ENCODE peak calls at places on chromosomes 12 and 14, in five cellular contexts. Z, O, E, F and U are unnamed samples.

GRCh38 chr12:75666980-75667359 is 155.6 kb upstream of the KRR1 start:
- DNase-seq in Z (no peak), O (peak), E (no peak), F (no peak), U (no peak)

GRCh38 chr14:104334812-104335161 is 196.4 kb downstream of the KIF26A start:
- DNase-seq in Z (no peak), O (no peak), E (no peak), F (peak), U (no peak)

GRCh38 chr12:113594967-113595366 is 123.3 kb upstream of the LHX5 start:
- DNase-seq in Z (no peak), O (no peak), E (no peak), F (no peak), U (no peak)

GRCh38 chr12:57154804-57155434 is 7.5 kb upstream of the LRP1-AS start:
- DNase-seq in Z (no peak), O (no peak), E (no peak), F (no peak), U (no peak)

GRCh38 chr12:71160585-71160984 is 2.8 kb upstream of the TSPAN8 start:
- DNase-seq in Z (no peak), O (no peak), E (no peak), F (no peak), U (no peak)

GRCh38 chr14:24441904-24442239 is 704 bp downstream of the SDR39U1 start:
- DNase-seq in Z (no peak), O (no peak), E (no peak), F (no peak), U (no peak)

GRCh38 chr14:71474291-71474690 is 457.9 kb upstream of the RGS6 start:
- DNase-seq in Z (no peak), O (no peak), E (no peak), F (no peak), U (no peak)

GRCh38 chr12:116687888-116688287 is 50.0 kb downstream of the SPRING1 start:
- DNase-seq in Z (no peak), O (peak), E (peak), F (no peak), U (no peak)

GRCh38 chr14:93010118-93010475 is 87.1 kb downstream of the CHGA start:
- DNase-seq in Z (no peak), O (no peak), E (no peak), F (no peak), U (no peak)

GRCh38 chr14:81162941-81163340 is 57.8 kb downstream of the GTF2A1 start:
- DNase-seq in Z (no peak), O (peak), E (no peak), F (no peak), U (no peak)

GRCh38 chr12:127115468-127116035 is 1151.4 kb upstream of the TMEM132C start:
- DNase-seq in Z (no peak), O (no peak), E (no peak), F (no peak), U (no peak)

GRCh38 chr12:132127041-132127440 is 17.1 kb downstream of the DDX51 start:
- DNase-seq in Z (no peak), O (no peak), E (no peak), F (no peak), U (no peak)

GRCh38 chr14:76761198-76761848 is at the start of gene VASH1:
- DNase-seq in Z (no peak), O (peak), E (peak), F (peak), U (peak)

GRCh38 chr14:69955855-69956567 is 76.8 kb downstream of the SMOC1 start:
- DNase-seq in Z (no peak), O (no peak), E (no peak), F (peak), U (no peak)

GRCh38 chr14:85516239-85517112 is 13.5 kb upstream of the FLRT2 start:
- DNase-seq in Z (no peak), O (no peak), E (no peak), F (no peak), U (no peak)

GRCh38 chr14:74891870-74892269 is 10.2 kb downstream of the DLST start:
- DNase-seq in Z (no peak), O (no peak), E (no peak), F (no peak), U (no peak)

GRCh38 chr12:57237653-57237951 is 8.1 kb downstream of the SHMT2 start:
- DNase-seq in Z (no peak), O (no peak), E (no peak), F (no peak), U (no peak)

GRCh38 chr14:81169711-81170103 is 51.1 kb downstream of the GTF2A1 start:
- DNase-seq in Z (no peak), O (no peak), E (no peak), F (peak), U (no peak)

GRCh38 chr14:105378873-105379685 is 19.3 kb upstream of the TEX22 start:
- DNase-seq in Z (no peak), O (no peak), E (no peak), F (no peak), U (no peak)

GRCh38 chr14:38618514-38618913 is 362.6 kb upstream of the CLEC14A start:
- DNase-seq in Z (no peak), O (no peak), E (no peak), F (no peak), U (no peak)

GRCh38 chr14:44820230-44820964 is 141.3 kb downstream of the KLHL28 start:
- DNase-seq in Z (no peak), O (no peak), E (no peak), F (no peak), U (no peak)

GRCh38 chr12:12439636-12440035 is 82.8 kb downstream of the BORCS5 start:
- DNase-seq in Z (no peak), O (no peak), E (no peak), F (no peak), U (no peak)

GRCh38 chr12:51886021-51886710 is 1.7 kb upstream of the ANKRD33 start:
- DNase-seq in Z (no peak), O (no peak), E (peak), F (no peak), U (no peak)

GRCh38 chr14:64387232-64387737 is 868 bp upstream of the MTHFD1 start:
- DNase-seq in Z (no peak), O (no peak), E (peak), F (no peak), U (no peak)

GRCh38 chr14:36553650-36554260 is 28.7 kb downstream of the NKX2-8 start:
- DNase-seq in Z (no peak), O (peak), E (peak), F (no peak), U (no peak)

GRCh38 chr12:93883436-93884154 is 206.4 kb downstream of the CRADD start:
- DNase-seq in Z (no peak), O (no peak), E (no peak), F (no peak), U (peak)

GRCh38 chr12:113071427-113072112 is 15.0 kb downstream of the DTX1 start:
- DNase-seq in Z (no peak), O (no peak), E (no peak), F (no peak), U (no peak)

GRCh38 chr14:93044601-93045000 is 71.1 kb downstream of the ITPK1 start:
- DNase-seq in Z (no peak), O (no peak), E (peak), F (no peak), U (no peak)

GRCh38 chr12:104372048-104372720 is 68.6 kb downstream of the EID3 start:
- DNase-seq in Z (no peak), O (no peak), E (no peak), F (no peak), U (no peak)

GRCh38 chr12:27969011-27969900 is 3.3 kb downstream of the PTHLH start:
- DNase-seq in Z (no peak), O (no peak), E (no peak), F (no peak), U (no peak)

GRCh38 chr14:21070610-21071224 is 613 bp downstream of the ARHGEF40 start:
- DNase-seq in Z (no peak), O (no peak), E (peak), F (no peak), U (no peak)

DNA sequence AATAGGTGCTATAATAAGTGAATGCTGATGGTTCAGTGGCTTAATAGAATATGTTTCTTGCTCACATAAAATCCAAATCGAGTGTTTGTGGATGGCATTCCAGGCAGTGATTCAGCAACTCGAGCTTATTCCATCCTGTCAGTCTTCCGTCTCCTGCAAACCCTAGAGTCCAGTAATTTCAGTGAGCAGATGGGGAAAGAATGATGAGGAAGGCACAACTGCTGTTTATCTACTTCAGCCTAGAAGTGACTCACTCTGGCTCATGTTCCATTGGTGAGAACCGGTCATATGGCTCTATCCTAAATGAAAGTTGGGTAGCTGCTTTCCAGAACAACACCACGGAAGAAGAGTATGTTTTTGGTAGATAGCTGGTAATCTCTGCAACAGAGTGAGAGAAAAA is 421.8 kb upstream of the PDE3A start:
- DNase-seq in Z (no peak), O (no peak), E (no peak), F (no peak), U (no peak)
- TF ChIP-seq POLR2AphosphoS5 in Z (no peak), O (no peak), E (no peak), F (peak), U (no peak)

DNA sequence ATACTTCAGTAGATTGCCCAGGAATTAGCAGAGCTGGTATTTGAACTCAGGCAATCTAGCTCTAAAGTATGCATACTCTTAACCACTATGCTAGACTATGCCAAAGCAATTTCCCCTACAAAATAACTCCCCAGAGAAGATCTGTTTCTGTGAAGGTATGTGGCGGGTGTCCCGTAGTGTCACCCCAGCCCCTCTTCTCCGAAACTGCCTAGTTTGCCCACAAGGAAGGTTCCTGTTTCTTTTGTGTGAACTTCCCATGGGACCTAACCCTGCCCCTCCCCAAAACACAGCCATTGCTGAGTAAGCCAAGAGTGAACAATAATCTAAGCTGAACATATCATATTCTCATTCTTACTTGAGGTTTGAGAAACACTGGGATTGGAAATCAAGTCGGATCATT is 15.5 kb upstream of the RAP1B start:
- DNase-seq in Z (no peak), O (no peak), E (no peak), F (no peak), U (no peak)
- TF ChIP-seq POLR2A in Z (no peak), O (no peak), E (no peak), F (no peak), U (no peak)

GRCh38 chr14:95699397-95699796 is 13.2 kb downstream of the TCL1B start:
- DNase-seq in Z (no peak), O (no peak), E (no peak), F (no peak), U (peak)
- TF ChIP-seq POLR2AphosphoS5 in Z (no peak), O (no peak), E (no peak), F (no peak), U (no peak)

DNA sequence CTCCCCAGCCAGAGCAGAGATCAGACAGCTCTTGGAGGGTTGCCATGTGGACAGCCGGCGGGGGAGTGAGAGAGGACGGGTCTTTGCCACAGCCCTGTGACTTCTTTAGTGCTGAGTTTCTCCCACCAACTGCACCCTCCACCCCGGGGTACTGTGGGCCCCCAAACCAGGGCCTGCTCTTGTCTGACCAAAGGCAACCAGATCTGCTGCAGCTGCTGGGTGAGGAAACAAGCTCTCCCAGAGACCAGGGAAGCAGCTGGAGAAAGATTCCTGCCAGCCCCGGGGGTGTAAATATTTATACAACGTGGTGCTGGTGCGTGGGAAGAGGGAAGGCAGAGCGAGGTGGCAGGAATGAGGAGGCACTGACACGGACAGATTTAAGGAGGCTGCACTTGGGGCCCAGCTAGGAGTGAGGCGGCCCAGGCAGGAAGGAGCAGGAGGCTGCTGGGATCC is 14.3 kb upstream of the ZFP36L1 start:
- DNase-seq in Z (no peak), O (no peak), E (no peak), F (peak), U (peak)
- TF ChIP-seq POLR2A in Z (no peak), O (no peak), E (no peak), F (no peak), U (no peak)

GRCh38 chr12:96193725-96194571 is at the start of gene ELK3:
- DNase-seq in Z (no peak), O (no peak), E (peak), F (peak), U (no peak)
- TF ChIP-seq POLR2AphosphoS5 in Z (no peak), O (peak), E (no peak), F (peak), U (peak)

GRCh38 chr14:73810478-73811163 is 41.0 kb upstream of the PTGR2 start:
- DNase-seq in Z (no peak), O (no peak), E (no peak), F (no peak), U (no peak)
- TF ChIP-seq POLR2A in Z (no peak), O (no peak), E (no peak), F (no peak), U (no peak)

GRCh38 chr14:100213956-100214767 is 24.8 kb upstream of the YY1 start:
- DNase-seq in Z (no peak), O (peak), E (peak), F (peak), U (peak)
- TF ChIP-seq POLR2AphosphoS5 in Z (peak), O (peak), E (peak), F (peak), U (peak)

GRCh38 chr14:23301969-23302289 is 730 bp downstream of the PPP1R3E start:
- DNase-seq in Z (no peak), O (no peak), E (no peak), F (no peak), U (no peak)
- TF ChIP-seq POLR2A in Z (peak), O (peak), E (peak), F (no peak), U (peak)